ENCODE peak calls at places on chromosomes 7 and 10, in five cellular contexts. W is neuronal stem cell, Z is H1, T is mesenchymal stem cell, Y is trophoblast cell. D is an unnamed sample.

GRCh38 chr10:73860050-73860491 is 14.3 kb downstream of the CAMK2G start:
- DNase-seq in Y (no peak), W (no peak), Z (no peak), T (no peak), D (no peak)

GRCh38 chr10:38146579-38147333 is 52.6 kb downstream of the ZNF37A start:
- DNase-seq in T (no peak), W (no peak), Y (no peak), Z (no peak), D (no peak)

GRCh38 chr10:58335306-58336005 is 650 bp downstream of the UBE2D1 start:
- DNase-seq in Z (no peak), T (peak), W (no peak), Y (peak), D (peak)

GRCh38 chr10:13003004-13003403 is 1.5 kb upstream of the CCDC3 start:
- DNase-seq in Z (no peak), Y (no peak), T (no peak), W (no peak), D (no peak)

GRCh38 chr7:41451826-41452225 is 251.1 kb downstream of the INHBA start:
- DNase-seq in T (no peak), W (no peak), Z (no peak), Y (peak), D (no peak)

GRCh38 chr10:112080284-112080683 is 103.3 kb downstream of the GPAM start:
- DNase-seq in Z (no peak), W (no peak), Y (no peak), T (no peak), D (no peak)

GRCh38 chr7:128879939-128880746 is 17.5 kb downstream of the ATP6V1F start:
- DNase-seq in Z (no peak), T (peak), Y (peak), W (peak), D (peak)

GRCh38 chr10:93746844-93747284 is 10.9 kb upstream of the LGI1 start:
- DNase-seq in W (no peak), Y (peak), T (peak), Z (peak), D (peak)

GRCh38 chr7:140501941-140502340 is 22.6 kb upstream of the MKRN1 start:
- DNase-seq in W (no peak), T (no peak), Z (no peak), Y (no peak), D (peak)

GRCh38 chr7:123643495-123644428 is 11.9 kb upstream of the LMOD2 start:
- DNase-seq in Y (peak), Z (peak), W (peak), T (peak), D (peak)

GRCh38 chr10:101716891-101717659 is 22.1 kb upstream of the FBXW4 start:
- DNase-seq in Y (peak), W (no peak), Z (no peak), T (no peak), D (no peak)

GRCh38 chr10:90602815-90603600 is 254.8 kb downstream of the HTR7 start:
- DNase-seq in T (peak), Z (no peak), W (no peak), Y (no peak), D (no peak)

GRCh38 chr7:83677180-83677866 is 28.4 kb upstream of the SEMA3E start:
- DNase-seq in Z (no peak), W (no peak), T (peak), Y (peak), D (no peak)

GRCh38 chr10:60760711-60761210 is 17.5 kb upstream of the CDK1 start:
- DNase-seq in W (no peak), Z (no peak), T (no peak), Y (no peak), D (no peak)

GRCh38 chr7:43769791-43770465 is 11.4 kb downstream of the BLVRA start:
- DNase-seq in Z (no peak), W (no peak), T (no peak), Y (no peak), D (no peak)

GRCh38 chr10:14382531-14382930 is 51.8 kb upstream of the FRMD4A start:
- DNase-seq in T (no peak), W (no peak), Z (no peak), Y (no peak), D (no peak)

GRCh38 chr10:79028456-79029010 is 40.2 kb upstream of the ZMIZ1 start:
- DNase-seq in W (no peak), Z (no peak), Y (no peak), T (no peak), D (no peak)

GRCh38 chr10:71269301-71270288 is 49.5 kb upstream of the SLC29A3 start:
- DNase-seq in Z (peak), T (peak), Y (no peak), W (peak), D (peak)

GRCh38 chr10:60237977-60238376 is 151.7 kb downstream of the ANK3 start:
- DNase-seq in Z (no peak), T (no peak), W (no peak), Y (no peak), D (no peak)

GRCh38 chr7:80087051-80087767 is 47.4 kb upstream of the GNAI1 start:
- DNase-seq in W (no peak), Y (peak), Z (no peak), T (peak), D (no peak)

GRCh38 chr10:77673086-77673485 is 35.5 kb upstream of the KCNMA1 start:
- DNase-seq in Z (no peak), T (peak), W (no peak), Y (peak), D (no peak)

GRCh38 chr10:129888784-129889616 is 75.1 kb downstream of the EBF3 start:
- DNase-seq in T (peak), Z (peak), Y (peak), W (peak), D (peak)

GRCh38 chr7:114539575-114539974 is 125.0 kb downstream of the FOXP2 start:
- DNase-seq in Z (no peak), W (no peak), T (peak), Y (peak), D (no peak)

GRCh38 chr7:134433430-134433829 is 25.5 kb downstream of the AKR1B1 start:
- DNase-seq in T (no peak), Y (peak), Z (no peak), W (no peak), D (no peak)

GRCh38 chr7:134434701-134435100 is 24.2 kb downstream of the AKR1B1 start:
- DNase-seq in Z (no peak), Y (no peak), W (no peak), T (no peak), D (no peak)

GRCh38 chr7:134435161-134435920 is 23.6 kb downstream of the AKR1B1 start:
- DNase-seq in W (no peak), Z (no peak), T (no peak), Y (peak), D (no peak)

GRCh38 chr7:134431805-134432204 is 27.1 kb downstream of the AKR1B1 start:
- DNase-seq in W (no peak), T (no peak), Z (no peak), Y (no peak), D (no peak)

DNA sequence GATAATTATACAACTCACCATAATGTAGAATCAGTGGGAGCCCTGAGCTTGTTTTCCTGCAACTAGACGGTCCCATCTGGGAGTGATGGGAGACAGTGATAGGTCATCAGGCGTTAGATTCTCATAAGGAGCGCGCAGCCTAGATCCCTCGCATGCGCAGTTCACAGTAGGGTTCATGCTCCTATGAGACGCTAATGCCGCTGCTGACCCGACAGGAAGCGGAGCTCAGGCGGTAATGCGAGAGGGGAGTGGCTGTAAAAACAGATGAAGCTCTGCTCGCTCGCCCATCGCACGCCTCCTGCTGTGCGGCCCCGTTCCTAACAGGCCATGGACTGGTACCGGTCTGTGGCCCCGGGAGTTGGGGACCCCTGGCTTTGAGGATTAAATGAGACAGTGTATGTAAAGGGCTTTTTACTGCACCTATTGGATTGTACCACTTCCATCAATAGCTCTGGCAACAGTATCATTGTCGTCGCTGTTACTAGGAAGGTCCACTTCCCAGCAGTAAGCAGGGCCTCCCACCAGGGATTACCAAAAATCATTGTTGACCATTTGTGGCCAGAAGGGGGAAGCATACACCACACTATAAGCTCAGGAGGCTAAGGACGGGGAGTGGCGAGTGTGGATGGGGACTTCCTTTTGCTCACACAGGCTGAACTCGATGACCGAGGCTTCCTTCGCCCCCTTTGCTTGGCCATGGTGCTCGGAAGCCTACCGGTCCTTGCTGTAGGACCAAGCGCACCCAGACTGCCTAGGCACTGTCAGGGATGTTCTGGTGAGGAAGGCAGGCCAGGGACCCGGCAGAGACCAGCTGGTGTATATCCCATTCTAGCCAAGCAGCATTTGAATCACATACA is 26.4 kb downstream of the AKR1B1 start:
- DNase-seq in Z (peak), T (peak), W (peak), Y (peak), D (peak)
- H3K4ac ChIP-seq in Z (no peak), T (no peak), W (no peak), Y (no peak), D (no peak)

DNA sequence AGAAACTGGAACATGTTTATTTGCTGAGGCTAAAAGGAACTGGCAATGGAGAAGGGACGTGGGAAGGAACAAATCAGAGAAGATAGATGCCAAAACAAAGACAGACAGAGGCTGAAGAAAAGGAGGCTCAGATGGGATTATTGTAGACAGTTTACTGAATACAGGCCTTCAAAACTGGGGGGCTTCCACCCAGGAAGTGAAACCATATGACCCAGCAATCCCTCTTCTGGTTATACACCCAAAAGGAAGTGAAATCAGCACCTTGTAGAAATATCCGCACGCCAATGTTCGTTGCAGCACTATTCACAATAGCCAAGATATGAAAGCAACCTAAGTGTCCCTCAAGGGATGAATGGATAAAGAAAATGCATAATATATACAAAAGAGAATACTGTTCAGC is 556.1 kb downstream of the GRM8 start:
- DNase-seq in T (no peak), Z (no peak), W (no peak), Y (peak), D (no peak)
- H2BK12ac ChIP-seq in T (no peak), Z (no peak), W (no peak), Y (no peak), D (no peak)

GRCh38 chr7:152025077-152025936 is at the start of gene GALNT11:
- DNase-seq in Y (peak), T (peak), Z (peak), W (peak), D (peak)
- H3K4ac ChIP-seq in Y (peak), T (no peak), Z (no peak), W (no peak), D (no peak)

DNA sequence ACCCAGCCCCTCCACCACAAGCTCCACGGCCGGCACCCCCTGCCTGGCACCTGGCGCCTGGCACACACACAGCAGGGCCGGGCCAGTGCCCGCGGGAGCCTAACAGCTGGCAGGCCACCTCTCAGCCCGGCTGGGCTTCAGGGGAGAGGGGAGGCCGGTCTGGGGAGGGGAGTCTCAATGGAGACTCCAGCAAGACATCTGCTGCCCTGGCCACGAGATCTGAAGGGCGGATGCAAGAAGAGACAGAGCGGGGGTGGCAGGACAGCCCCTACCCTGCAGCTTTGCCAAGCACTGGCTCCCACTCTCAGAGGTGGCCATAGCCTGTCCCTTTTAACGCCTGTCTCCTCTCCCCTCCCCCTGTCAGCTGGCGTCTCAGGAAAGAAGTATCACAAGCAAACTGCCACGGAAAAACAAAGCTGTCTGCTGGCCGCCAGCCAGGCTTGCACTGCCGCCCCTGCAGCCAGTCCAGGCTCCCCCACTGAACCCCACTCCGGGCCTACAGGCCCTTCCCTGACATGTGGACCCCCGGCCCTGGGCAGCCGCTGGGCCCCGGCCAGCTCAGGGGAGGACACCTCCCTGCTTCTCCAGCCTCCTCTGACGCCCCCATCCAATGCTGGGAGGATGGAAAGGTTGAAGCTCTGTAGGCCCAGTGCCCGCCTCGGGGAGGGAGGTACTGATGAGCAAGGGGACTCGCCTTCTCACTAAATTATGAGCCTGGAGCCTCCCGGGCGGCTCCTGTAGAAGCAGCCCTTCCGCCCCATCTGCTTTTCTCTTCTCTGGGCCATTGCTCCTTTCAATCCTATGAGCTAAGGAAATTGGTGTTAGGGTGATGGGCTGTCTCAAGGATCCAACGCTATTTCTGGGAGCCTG is 178.4 kb downstream of the ARHGAP12 start:
- DNase-seq in W (no peak), Z (no peak), T (peak), Y (no peak), D (no peak)
- H2BK12ac ChIP-seq in W (no peak), Z (no peak), T (no peak), Y (no peak), D (no peak)

DNA sequence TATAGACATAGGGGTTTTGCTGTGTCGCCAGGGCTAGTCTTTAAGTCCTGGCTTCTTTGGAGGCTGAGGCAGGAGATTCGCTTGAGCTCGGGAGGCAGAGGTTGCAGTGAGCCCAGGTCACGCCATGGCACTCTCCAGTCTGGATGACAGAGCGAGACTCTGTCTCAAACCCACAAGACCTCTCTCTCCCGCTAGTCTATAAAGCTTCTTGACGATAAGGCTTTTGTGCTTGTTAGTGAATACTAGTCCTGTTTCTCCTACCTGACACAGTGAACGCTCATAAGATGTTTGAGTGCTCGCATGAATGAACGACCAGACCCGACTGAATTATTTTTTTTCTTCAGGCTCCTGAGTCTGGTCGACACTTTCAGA is 570 bp upstream of the DDX21 start:
- DNase-seq in Y (no peak), Z (no peak), W (no peak), T (no peak), D (no peak)
- H3K4ac ChIP-seq in Y (no peak), Z (peak), W (no peak), T (no peak), D (no peak)

GRCh38 chr7:34109936-34110626 is 204.7 kb downstream of the BMPER start:
- DNase-seq in T (no peak), Y (no peak), Z (no peak), W (no peak), D (no peak)
- H2BK12ac ChIP-seq in T (no peak), Y (no peak), Z (no peak), W (no peak), D (no peak)

GRCh38 chr7:99380032-99380822 is 5.7 kb downstream of the ARPC1B start:
- DNase-seq in T (peak), Y (peak), Z (no peak), W (no peak), D (no peak)

GRCh38 chr7:99375070-99375807 is 709 bp downstream of the ARPC1B start:
- DNase-seq in Z (no peak), T (peak), W (no peak), Y (peak), D (peak)

GRCh38 chr7:99380823-99381663 is 6.5 kb downstream of the ARPC1B start:
- DNase-seq in Z (no peak), Y (peak), T (no peak), W (no peak), D (no peak)

GRCh38 chr7:99381664-99382075 is 7.1 kb downstream of the ARPC1B start:
- DNase-seq in Y (no peak), T (no peak), W (no peak), Z (no peak), D (no peak)

DNA sequence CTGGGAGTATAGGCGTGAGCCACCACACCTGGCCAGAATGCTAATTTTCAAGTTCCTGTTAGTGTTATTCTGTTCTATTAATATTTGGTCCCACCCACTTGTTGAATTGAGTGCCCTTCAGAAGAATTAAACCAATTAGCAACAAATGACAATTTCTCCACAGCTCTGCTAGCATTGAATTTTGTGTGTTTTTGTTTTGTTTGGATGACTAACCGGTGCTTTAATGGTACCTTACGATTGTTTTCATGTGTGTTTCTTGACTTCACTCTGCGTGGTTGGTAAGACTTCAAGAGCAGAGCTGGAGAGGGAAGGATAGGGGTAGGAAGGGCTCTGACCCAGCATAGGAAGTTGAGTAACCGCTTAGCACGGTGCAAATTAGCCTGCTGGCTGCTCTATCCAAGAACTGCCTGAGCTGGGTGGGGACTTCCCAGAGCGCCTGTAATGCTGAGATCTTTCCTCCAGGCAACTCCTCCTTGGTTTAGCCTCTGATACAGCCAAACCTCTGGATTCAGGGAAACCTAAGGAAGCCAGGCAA is 4.6 kb downstream of the ARPC1B start:
- DNase-seq in Y (peak), Z (no peak), W (no peak), T (peak), D (no peak)
- H3K4ac ChIP-seq in Y (peak), Z (no peak), W (no peak), T (no peak), D (no peak)

GRCh38 chr7:127751723-127752448 is 99.9 kb downstream of the SND1 start:
- DNase-seq in W (no peak), Z (no peak), T (peak), Y (no peak), D (no peak)

GRCh38 chr7:127755965-127756364 is 104.0 kb downstream of the SND1 start:
- DNase-seq in W (no peak), Y (no peak), Z (no peak), T (no peak), D (no peak)

GRCh38 chr7:127752829-127753228 is 100.8 kb downstream of the SND1 start:
- DNase-seq in T (no peak), Y (no peak), W (no peak), Z (no peak), D (no peak)

GRCh38 chr7:127755529-127755928 is 103.5 kb downstream of the SND1 start:
- DNase-seq in Y (no peak), W (no peak), Z (no peak), T (no peak), D (no peak)

DNA sequence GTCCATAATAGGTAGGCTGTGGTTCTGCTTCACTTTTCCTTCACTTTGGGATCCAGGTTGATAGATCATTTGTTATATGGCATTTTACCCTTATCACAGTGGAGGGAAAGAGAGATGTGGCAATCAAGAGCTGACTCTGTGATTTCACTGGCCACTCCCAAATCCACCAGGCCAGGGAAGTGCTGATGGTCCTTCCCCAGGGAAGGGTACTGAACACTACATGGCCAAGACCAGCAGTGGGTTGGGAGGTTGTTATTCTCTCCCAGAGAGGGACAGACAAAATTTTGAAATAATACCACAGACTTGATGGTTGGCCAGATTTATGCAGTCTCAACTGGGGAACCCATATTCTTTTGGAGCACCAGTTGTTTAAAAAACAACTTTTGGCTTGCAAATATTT is 102.5 kb downstream of the SND1 start:
- DNase-seq in W (no peak), Y (no peak), Z (no peak), T (no peak), D (no peak)
- H2BK12ac ChIP-seq in W (no peak), Y (no peak), Z (no peak), T (no peak), D (no peak)

GRCh38 chr7:32058017-32058416 is 12.2 kb downstream of the PDE1C start:
- DNase-seq in Z (no peak), W (no peak), T (no peak), Y (no peak), D (no peak)
- H3K4ac ChIP-seq in Z (no peak), W (no peak), T (no peak), Y (no peak), D (no peak)

D was measured in H9.